ENCODE peak calls at places on chromosomes 16 and 17, in five cellular contexts. T is stimulated activated CD4-positive, alpha-beta T cell treated with anti-CD3 and anti-CD28 coated beads, TNF-alpha, amount 100 ng/mL, for 4 hours; K is memory B cell; R is T1000; I is RWPE1. J is an unnamed sample.

GRCh38 chr17:17737938-17738894 is 57.0 kb downstream of the RAI1 start:
- DNase-seq in T (no peak), K (no peak), R (no peak), I (peak), J (no peak)

GRCh38 chr16:74568961-74569631 is 37.8 kb downstream of the GLG1 start:
- DNase-seq in T (no peak), K (no peak), R (no peak), I (peak), J (peak)

GRCh38 chr17:76390003-76390421 is 5.6 kb downstream of the SPHK1 start:
- DNase-seq in T (no peak), K (no peak), R (no peak), I (no peak), J (no peak)

GRCh38 chr17:68054296-68054900 is 18.9 kb downstream of the KPNA2 start:
- DNase-seq in T (no peak), K (no peak), R (no peak), I (no peak), J (peak)

GRCh38 chr17:57870283-57870635 is 20.4 kb upstream of the MRPS23 start:
- DNase-seq in T (no peak), K (no peak), R (no peak), I (no peak), J (no peak)

GRCh38 chr17:79814966-79815835 is 18.3 kb upstream of the CBX8 start:
- DNase-seq in T (no peak), K (peak), R (no peak), I (no peak), J (no peak)

GRCh38 chr17:48259710-48260291 is 152.2 kb downstream of the SNX11 start:
- DNase-seq in T (no peak), K (no peak), R (no peak), I (peak), J (peak)

GRCh38 chr17:35187481-35187880 is 6.7 kb downstream of the SLC35G3 start:
- DNase-seq in T (no peak), K (no peak), R (no peak), I (no peak), J (no peak)

GRCh38 chr17:29929006-29929543 is 953 bp downstream of the SSH2 start:
- DNase-seq in T (no peak), K (no peak), R (no peak), I (peak), J (no peak)

GRCh38 chr17:17313350-17313991 is 10.3 kb downstream of the NT5M start:
- DNase-seq in T (peak), K (peak), R (no peak), I (peak), J (peak)

GRCh38 chr16:85810742-85811115 is 11.2 kb downstream of the COX4I1 start:
- DNase-seq in T (no peak), K (no peak), R (no peak), I (no peak), J (no peak)

GRCh38 chr16:4369006-4369766 is 2.5 kb upstream of the VASN start:
- DNase-seq in T (no peak), K (no peak), R (peak), I (peak), J (peak)

GRCh38 chr17:72393553-72393952 is 272.7 kb downstream of the SOX9 start:
- DNase-seq in T (no peak), K (no peak), R (peak), I (peak), J (peak)

GRCh38 chr16:1530349-1530882 is 3.0 kb upstream of the TMEM204 start:
- DNase-seq in T (no peak), K (no peak), R (no peak), I (peak), J (no peak)

GRCh38 chr16:84423416-84423837 is 55.1 kb downstream of the ATP2C2 start:
- DNase-seq in T (no peak), K (no peak), R (no peak), I (peak), J (no peak)

GRCh38 chr16:17211797-17212196 is 259.0 kb downstream of the XYLT1 start:
- DNase-seq in T (no peak), K (no peak), R (no peak), I (no peak), J (no peak)

GRCh38 chr17:81810476-81810875 is 6.5 kb downstream of the GCGR start:
- DNase-seq in T (no peak), K (no peak), R (no peak), I (no peak), J (no peak)

GRCh38 chr17:33377837-33378236 is 84.7 kb upstream of the ASIC2 start:
- DNase-seq in T (no peak), K (no peak), R (no peak), I (no peak), J (no peak)

GRCh38 chr17:71842991-71843390 is 277.8 kb upstream of the SOX9 start:
- DNase-seq in T (no peak), K (no peak), R (no peak), I (no peak), J (no peak)

GRCh38 chr16:73051216-73051615 is 3.3 kb upstream of the ZFHX3 start:
- DNase-seq in T (no peak), K (no peak), R (no peak), I (no peak), J (no peak)

GRCh38 chr17:38591759-38592241 is 14.0 kb downstream of the SRCIN1 start:
- DNase-seq in T (no peak), K (no peak), R (no peak), I (no peak), J (no peak)

GRCh38 chr16:2090819-2091721 is 43.3 kb downstream of the TSC2 start:
- DNase-seq in T (no peak), K (no peak), R (no peak), I (peak), J (no peak)

GRCh38 chr17:11608396-11608795 is 10.1 kb downstream of the DNAH9 start:
- DNase-seq in T (no peak), K (no peak), R (no peak), I (no peak), J (no peak)

GRCh38 chr17:3692346-3692745 is 3.6 kb downstream of the P2RX5 start:
- DNase-seq in T (no peak), K (no peak), R (no peak), I (no peak), J (no peak)

GRCh38 chr17:83200231-83200699 is 120.9 kb downstream of the METRNL start:
- DNase-seq in T (no peak), K (no peak), R (no peak), I (no peak), J (no peak)

GRCh38 chr17:80122026-80122575 is 20.7 kb downstream of the GAA start:
- DNase-seq in T (no peak), K (no peak), R (no peak), I (no peak), J (no peak)

GRCh38 chr17:69733171-69734014 is 318.9 kb downstream of the MAP2K6 start:
- DNase-seq in T (no peak), K (no peak), R (peak), I (peak), J (peak)

GRCh38 chr16:4319454-4319853 is 3.6 kb downstream of the GLIS2 start:
- DNase-seq in T (no peak), K (peak), R (no peak), I (no peak), J (no peak)

J was measured in HTR-8/SVneo.